ENCODE peak calls at places on chromosomes 12 and 14, in seven cellular contexts. One of them, this sample, is unnamed.

GRCh38 chr14:87888136-87888999 is 104.6 kb downstream of the GALC start:
- DNase-seq in ACHN: peak
- DNase-seq in stimulated activated naive CD4-positive, alpha-beta T cell: no peak
- DNase-seq in tibial artery: peak
- DNase-seq in GM03348: peak
- DNase-seq in activated CD4-positive, alpha-beta memory T cell treated with anti-CD3 and anti-CD28 coated beads, Interleukin-2, amount 10 ng/mL, durations not matched to agents 7 days and 5 days: peak
- DNase-seq in EL: peak
- DNase-seq in this sample: peak

GRCh38 chr14:22556021-22556989 is 32.7 kb downstream of the DAD1 start:
- DNase-seq in GM03348: peak
- DNase-seq in tibial artery: no peak
- DNase-seq in ACHN: peak
- DNase-seq in activated CD4-positive, alpha-beta memory T cell treated with anti-CD3 and anti-CD28 coated beads, Interleukin-2, amount 10 ng/mL, durations not matched to agents 7 days and 5 days: peak
- DNase-seq in stimulated activated naive CD4-positive, alpha-beta T cell: peak
- DNase-seq in EL: peak
- DNase-seq in this sample: peak

GRCh38 chr12:67592228-67593011 is 56.1 kb upstream of the DYRK2 start:
- DNase-seq in stimulated activated naive CD4-positive, alpha-beta T cell: no peak
- DNase-seq in activated CD4-positive, alpha-beta memory T cell treated with anti-CD3 and anti-CD28 coated beads, Interleukin-2, amount 10 ng/mL, durations not matched to agents 7 days and 5 days: peak
- DNase-seq in ACHN: peak
- DNase-seq in tibial artery: no peak
- DNase-seq in EL: peak
- DNase-seq in GM03348: peak
- DNase-seq in this sample: no peak

GRCh38 chr14:103552011-103552797 is 10.3 kb downstream of the BAG5 start:
- DNase-seq in activated CD4-positive, alpha-beta memory T cell treated with anti-CD3 and anti-CD28 coated beads, Interleukin-2, amount 10 ng/mL, durations not matched to agents 7 days and 5 days: no peak
- DNase-seq in GM03348: peak
- DNase-seq in tibial artery: peak
- DNase-seq in EL: peak
- DNase-seq in ACHN: peak
- DNase-seq in stimulated activated naive CD4-positive, alpha-beta T cell: no peak
- DNase-seq in this sample: peak

GRCh38 chr14:66140963-66141362 is 345.2 kb upstream of the CCDC196 start:
- DNase-seq in GM03348: no peak
- DNase-seq in EL: no peak
- DNase-seq in stimulated activated naive CD4-positive, alpha-beta T cell: no peak
- DNase-seq in ACHN: no peak
- DNase-seq in activated CD4-positive, alpha-beta memory T cell treated with anti-CD3 and anti-CD28 coated beads, Interleukin-2, amount 10 ng/mL, durations not matched to agents 7 days and 5 days: no peak
- DNase-seq in tibial artery: no peak
- DNase-seq in this sample: no peak

GRCh38 chr14:103727313-103728000 is 11.8 kb downstream of the ZFYVE21 start:
- DNase-seq in EL: no peak
- DNase-seq in activated CD4-positive, alpha-beta memory T cell treated with anti-CD3 and anti-CD28 coated beads, Interleukin-2, amount 10 ng/mL, durations not matched to agents 7 days and 5 days: no peak
- DNase-seq in GM03348: no peak
- DNase-seq in ACHN: no peak
- DNase-seq in tibial artery: no peak
- DNase-seq in stimulated activated naive CD4-positive, alpha-beta T cell: no peak
- DNase-seq in this sample: peak

GRCh38 chr12:27552886-27553560 is 29.0 kb downstream of the PPFIBP1 start:
- DNase-seq in EL: peak
- DNase-seq in ACHN: no peak
- DNase-seq in tibial artery: no peak
- DNase-seq in activated CD4-positive, alpha-beta memory T cell treated with anti-CD3 and anti-CD28 coated beads, Interleukin-2, amount 10 ng/mL, durations not matched to agents 7 days and 5 days: no peak
- DNase-seq in stimulated activated naive CD4-positive, alpha-beta T cell: no peak
- DNase-seq in GM03348: no peak
- DNase-seq in this sample: no peak

GRCh38 chr12:21527451-21528180 is 1.5 kb downstream of the SPX start:
- DNase-seq in tibial artery: peak
- DNase-seq in GM03348: peak
- DNase-seq in activated CD4-positive, alpha-beta memory T cell treated with anti-CD3 and anti-CD28 coated beads, Interleukin-2, amount 10 ng/mL, durations not matched to agents 7 days and 5 days: peak
- DNase-seq in EL: peak
- DNase-seq in stimulated activated naive CD4-positive, alpha-beta T cell: peak
- DNase-seq in ACHN: peak
- DNase-seq in this sample: peak

GRCh38 chr14:93936926-93937325 is 9.8 kb downstream of the FAM181A start:
- DNase-seq in ACHN: no peak
- DNase-seq in activated CD4-positive, alpha-beta memory T cell treated with anti-CD3 and anti-CD28 coated beads, Interleukin-2, amount 10 ng/mL, durations not matched to agents 7 days and 5 days: no peak
- DNase-seq in stimulated activated naive CD4-positive, alpha-beta T cell: no peak
- DNase-seq in GM03348: no peak
- DNase-seq in EL: no peak
- DNase-seq in tibial artery: no peak
- DNase-seq in this sample: no peak

GRCh38 chr12:7907009-7907408 is 29.0 kb downstream of the SLC2A3 start:
- DNase-seq in EL: peak
- DNase-seq in ACHN: peak
- DNase-seq in activated CD4-positive, alpha-beta memory T cell treated with anti-CD3 and anti-CD28 coated beads, Interleukin-2, amount 10 ng/mL, durations not matched to agents 7 days and 5 days: no peak
- DNase-seq in tibial artery: no peak
- DNase-seq in GM03348: peak
- DNase-seq in stimulated activated naive CD4-positive, alpha-beta T cell: no peak
- DNase-seq in this sample: no peak